ENCODE peak calls at places on chromosomes 13 and 19, in four cellular contexts. O is K562, N is HCT116, G is HepG2. H is an unnamed sample.

GRCh38 chr13:41597348-41598041 is 140.1 kb downstream of the RGCC start:
- DNase-seq in N (no peak), G (no peak), O (no peak), H (no peak)

GRCh38 chr13:81781471-81781870 is 1440.5 kb upstream of the SPRY2 start:
- DNase-seq in O (no peak), G (no peak), N (no peak), H (no peak)

GRCh38 chr19:48618278-48618915 is 581 bp downstream of the RPL18 start:
- DNase-seq in O (no peak), G (no peak), N (no peak), H (no peak)

GRCh38 chr13:26810095-26810494 is 49.5 kb upstream of the GPR12 start:
- DNase-seq in G (no peak), O (no peak), N (no peak), H (no peak)

GRCh38 chr19:16527971-16528521 is 14.2 kb downstream of the CHERP start:
- DNase-seq in G (no peak), N (no peak), O (peak; percentile 36), H (no peak)

GRCh38 chr19:17538684-17539287 is 16.7 kb upstream of the COLGALT1 start:
- DNase-seq in O (no peak), G (no peak), N (no peak), H (no peak)

GRCh38 chr13:54742984-54743383 is 1714.4 kb downstream of the OLFM4 start:
- DNase-seq in N (no peak), O (no peak), G (no peak), H (no peak)

GRCh38 chr19:33616857-33617256 is 4.9 kb upstream of the CHST8 start:
- DNase-seq in O (no peak), N (no peak), G (no peak), H (no peak)

GRCh38 chr19:10431254-10431942 is 11.1 kb downstream of the PDE4A start:
- DNase-seq in N (no peak), G (no peak), O (peak; percentile 50), H (no peak)

GRCh38 chr19:5369962-5370367 is 29.4 kb upstream of the PTPRS start:
- DNase-seq in G (peak; percentile 39), N (no peak), O (peak; percentile 82), H (no peak)

GRCh38 chr19:49422407-49423277 is 599 bp downstream of the PTH2 start:
- DNase-seq in N (no peak), O (peak; percentile 91), G (no peak), H (no peak)

GRCh38 chr13:35157143-35157755 is 215.2 kb downstream of the NBEA start:
- DNase-seq in N (peak; percentile 38), O (no peak), G (peak; percentile 31), H (no peak)

GRCh38 chr19:10826236-10826635 is 9.8 kb downstream of the TMED1 start:
- DNase-seq in N (no peak), G (no peak), O (no peak), H (no peak)

GRCh38 chr13:40780822-40781401 is 8.5 kb upstream of the SLC25A15 start:
- DNase-seq in N (peak; percentile 19), G (peak; percentile 54), O (peak; percentile 20), H (no peak)

GRCh38 chr19:50861496-50862286 is 7.0 kb downstream of the KLK3 start:
- DNase-seq in N (no peak), G (no peak), O (no peak), H (no peak)

GRCh38 chr13:44238011-44238421 is 135.6 kb upstream of the SERP2 start:
- DNase-seq in G (no peak), O (no peak), N (no peak), H (no peak)

GRCh38 chr19:50239916-50240585 is 36.6 kb downstream of the MYH14 start:
- DNase-seq in O (no peak), N (no peak), G (no peak), H (no peak)

GRCh38 chr13:44768775-44769578 is 192.8 kb upstream of the TSC22D1 start:
- DNase-seq in G (no peak), N (no peak), O (no peak), H (no peak)

GRCh38 chr19:45484273-45484945 is 12.4 kb downstream of the RTN2 start:
- DNase-seq in G (peak; percentile 57), N (no peak), O (no peak), H (no peak)
- TF ChIP-seq SIN3A in G (no peak), N (no peak), O (no peak), H (no peak)

DNA sequence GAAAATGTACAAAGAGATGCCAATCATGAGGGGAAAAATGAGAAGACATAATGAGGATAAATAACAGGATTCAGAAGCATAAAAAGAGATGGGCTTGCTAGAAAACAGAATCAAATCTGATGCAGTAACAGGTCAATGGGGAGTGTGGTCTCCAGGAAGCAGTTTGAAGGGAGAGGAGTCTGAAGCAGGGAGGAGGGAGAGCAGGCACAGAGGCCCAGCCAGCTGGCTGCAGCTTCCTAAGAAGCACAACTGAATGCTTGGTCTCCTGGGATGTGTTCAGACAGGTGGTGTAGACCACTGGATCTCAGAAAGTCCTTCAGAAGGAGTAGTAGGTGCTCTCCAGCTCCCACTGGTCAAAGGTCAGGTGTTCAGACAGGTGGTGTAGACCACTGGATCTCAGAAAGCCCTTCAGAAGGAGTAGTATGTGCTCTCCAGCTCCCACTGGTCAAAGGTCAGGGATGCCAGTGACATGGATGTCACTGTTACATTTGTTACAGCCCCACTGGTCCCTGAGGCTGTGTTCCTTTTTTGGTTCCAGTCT is 68.3 kb upstream of the UBAC2 start:
- DNase-seq in O (no peak), G (no peak), N (no peak), H (no peak)
- H3K4me3 ChIP-seq in O (no peak overlapping the region), G (no peak overlapping the region), N (no peak overlapping the region), H (no peak overlapping the region)

GRCh38 chr13:59706101-59706976 is 457.4 kb downstream of the DIAPH3 start:
- DNase-seq in G (no peak), O (no peak), N (no peak), H (no peak)
- TF ChIP-seq TCF7L2 in G (no peak), O (no peak), N (no peak), H (no peak)

GRCh38 chr13:33328691-33329090 is 43.1 kb upstream of the STARD13 start:
- DNase-seq in O (no peak), G (no peak), N (no peak), H (no peak)

GRCh38 chr13:33323766-33324525 is 38.4 kb upstream of the STARD13 start:
- DNase-seq in O (no peak), N (no peak), G (no peak), H (no peak)

GRCh38 chr13:33322965-33323668 is 37.6 kb upstream of the STARD13 start:
- DNase-seq in O (no peak), G (no peak), N (no peak), H (no peak)

GRCh38 chr13:33326246-33326645 is 40.7 kb upstream of the STARD13 start:
- DNase-seq in N (no peak), O (no peak), G (no peak), H (no peak)

DNA sequence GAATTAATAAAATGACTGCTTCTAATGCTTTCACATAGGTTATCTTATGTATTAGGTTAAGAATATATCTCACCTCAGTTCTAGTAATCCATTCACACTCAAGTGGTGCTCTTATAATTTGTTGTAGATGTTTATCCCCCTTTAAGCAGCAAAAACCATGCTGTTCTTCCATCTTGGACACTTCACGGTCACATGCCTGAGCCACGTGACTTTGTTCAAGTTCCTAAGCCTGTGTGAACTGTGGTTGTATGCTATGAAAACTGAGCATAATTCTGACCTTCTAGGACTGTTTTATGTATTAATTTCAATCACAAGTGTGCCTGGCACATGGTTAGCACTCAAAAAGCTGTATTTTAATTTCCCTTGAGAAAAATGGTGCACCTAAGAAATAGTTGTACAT is 41.2 kb upstream of the STARD13 start:
- DNase-seq in G (no peak), N (no peak), O (no peak), H (no peak)
- TF ChIP-seq SIN3A in G (no peak), N (no peak), O (no peak), H (no peak)

GRCh38 chr19:18833849-18834643 is 2.3 kb downstream of the UPF1 start:
- DNase-seq in O (no peak), G (peak; percentile 53), N (no peak), H (no peak)
- H3K4me3 ChIP-seq in O (peak overlapping the region; percentile 90), G (peak overlapping the region; percentile 74), N (no peak overlapping the region), H (peak overlapping the region; percentile 83)

DNA sequence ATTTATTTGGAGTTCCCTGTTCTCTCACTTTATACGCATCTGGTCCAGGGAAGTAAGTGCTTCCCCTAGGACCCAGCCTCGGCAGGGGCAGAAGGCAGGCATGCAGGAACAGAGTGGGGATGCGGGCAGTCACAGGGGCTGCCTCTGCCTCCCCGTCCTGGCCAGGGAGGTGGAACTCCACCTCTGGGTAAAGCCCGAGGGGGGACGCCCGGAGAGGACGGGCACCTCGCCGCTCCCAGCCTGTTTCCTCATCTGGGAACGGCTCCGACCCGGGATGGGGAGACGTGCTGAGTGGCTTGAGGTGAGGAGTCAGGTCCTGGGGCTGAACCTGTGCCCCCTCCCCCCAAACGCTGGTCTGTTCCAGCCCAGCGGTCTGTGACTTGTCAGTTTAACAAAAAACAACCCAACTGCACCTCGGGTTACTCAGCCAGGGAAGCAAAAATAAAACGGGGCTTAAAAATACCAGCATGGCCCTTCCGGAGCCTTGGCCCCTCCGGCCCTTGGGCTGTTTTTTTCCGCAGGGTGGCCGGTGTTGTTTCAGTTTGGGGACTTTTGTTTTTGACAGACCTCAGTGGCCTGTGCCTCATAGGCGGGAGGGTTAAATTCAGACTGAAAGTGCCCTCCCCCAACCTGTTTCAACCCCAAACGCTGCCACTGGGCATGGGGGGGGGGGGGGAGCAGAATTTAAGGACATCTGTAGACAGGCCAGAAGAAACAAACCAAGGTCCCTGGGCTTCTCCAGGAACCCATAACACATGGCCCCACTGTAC is 4.1 kb downstream of the TCF3 start:
- DNase-seq in N (no peak), O (no peak), G (no peak), H (no peak)
- TF ChIP-seq TCF7L2 in N (no peak), O (no peak), G (no peak), H (no peak)

GRCh38 chr13:64639206-64639605 is 2590.9 kb downstream of the PCDH9 start:
- DNase-seq in O (no peak), G (no peak), N (no peak), H (no peak)

GRCh38 chr13:64643066-64643465 is 2587.1 kb downstream of the PCDH9 start:
- DNase-seq in O (no peak), N (no peak), G (no peak), H (no peak)

GRCh38 chr13:64640002-64640401 is 2590.1 kb downstream of the PCDH9 start:
- DNase-seq in N (no peak), G (no peak), O (no peak), H (no peak)
- TF ChIP-seq SIN3A in N (no peak), G (no peak), O (no peak), H (no peak)

GRCh38 chr19:6490134-6490533 is 8.5 kb upstream of the DENND1C start:
- DNase-seq in N (no peak), G (no peak), O (no peak), H (no peak)
- H3K4me3 ChIP-seq in N (no peak overlapping the region), G (no peak overlapping the region), O (no peak overlapping the region), H (no peak overlapping the region)